ENCODE peak calls at places on chromosomes 11 and 22, in eight cellular contexts. One of them, this sample, is unnamed.

GRCh38 chr11:62858201-62858600 is 18.8 kb upstream of the WDR74 start:
- DNase-seq in AG10803: no peak
- DNase-seq in cardiac muscle cell: no peak
- DNase-seq in RWPE1: no peak
- DNase-seq in heart left ventricle: no peak
- DNase-seq in GM13977: no peak
- DNase-seq in WTC11: no peak
- DNase-seq in HCT116: no peak
- DNase-seq in this sample: no peak

GRCh38 chr22:49100764-49101163 is 726.9 kb downstream of the BRD1 start:
- DNase-seq in AG10803: no peak
- DNase-seq in GM13977: no peak
- DNase-seq in HCT116: no peak
- DNase-seq in RWPE1: no peak
- DNase-seq in cardiac muscle cell: no peak
- DNase-seq in WTC11: no peak
- DNase-seq in heart left ventricle: no peak
- DNase-seq in this sample: no peak

GRCh38 chr11:112185883-112186282 is 10.6 kb downstream of the BCO2 start:
- DNase-seq in heart left ventricle: no peak
- DNase-seq in RWPE1: no peak
- DNase-seq in HCT116: no peak
- DNase-seq in GM13977: no peak
- DNase-seq in AG10803: no peak
- DNase-seq in WTC11: no peak
- DNase-seq in cardiac muscle cell: no peak
- DNase-seq in this sample: no peak

GRCh38 chr22:23408321-23408720 is 171.8 kb downstream of the IGLL1 start:
- DNase-seq in RWPE1: no peak
- DNase-seq in WTC11: no peak
- DNase-seq in cardiac muscle cell: no peak
- DNase-seq in GM13977: no peak
- DNase-seq in heart left ventricle: no peak
- DNase-seq in HCT116: no peak
- DNase-seq in AG10803: no peak
- DNase-seq in this sample: no peak

GRCh38 chr11:70756756-70757155 is 358.4 kb downstream of the CTTN start:
- DNase-seq in HCT116: no peak
- DNase-seq in AG10803: no peak
- DNase-seq in RWPE1: no peak
- DNase-seq in cardiac muscle cell: no peak
- DNase-seq in heart left ventricle: no peak
- DNase-seq in GM13977: no peak
- DNase-seq in WTC11: no peak
- DNase-seq in this sample: no peak

GRCh38 chr11:70517996-70518907 is 119.9 kb downstream of the CTTN start:
- DNase-seq in heart left ventricle: no peak
- DNase-seq in AG10803: peak; percentile 85
- DNase-seq in WTC11: no peak
- DNase-seq in RWPE1: peak; percentile 36
- DNase-seq in cardiac muscle cell: no peak
- DNase-seq in GM13977: no peak
- DNase-seq in HCT116: no peak
- DNase-seq in this sample: no peak

GRCh38 chr11:107590460-107591097 is 368 bp upstream of the ELMOD1 start:
- DNase-seq in WTC11: peak; percentile 20
- DNase-seq in HCT116: no peak
- DNase-seq in RWPE1: no peak
- DNase-seq in cardiac muscle cell: no peak
- DNase-seq in AG10803: no peak
- DNase-seq in heart left ventricle: no peak
- DNase-seq in GM13977: peak; percentile 32
- DNase-seq in this sample: no peak

GRCh38 chr22:26496456-26496855 is 12.8 kb downstream of the SRRD start:
- DNase-seq in AG10803: no peak
- DNase-seq in WTC11: no peak
- DNase-seq in GM13977: no peak
- DNase-seq in cardiac muscle cell: no peak
- DNase-seq in RWPE1: no peak
- DNase-seq in HCT116: no peak
- DNase-seq in heart left ventricle: no peak
- DNase-seq in this sample: no peak

GRCh38 chr11:120471131-120471530 is 40.4 kb upstream of the GRIK4 start:
- DNase-seq in RWPE1: no peak
- DNase-seq in WTC11: no peak
- DNase-seq in cardiac muscle cell: no peak
- DNase-seq in heart left ventricle: no peak
- DNase-seq in GM13977: no peak
- DNase-seq in AG10803: peak; percentile 93
- DNase-seq in HCT116: no peak
- DNase-seq in this sample: no peak

GRCh38 chr11:73189315-73189714 is 28.8 kb upstream of the P2RY2 start:
- DNase-seq in RWPE1: no peak
- DNase-seq in GM13977: peak; percentile 52
- DNase-seq in AG10803: no peak
- DNase-seq in cardiac muscle cell: no peak
- DNase-seq in WTC11: no peak
- DNase-seq in HCT116: no peak
- DNase-seq in heart left ventricle: peak; percentile 55
- DNase-seq in this sample: no peak

GRCh38 chr11:35804446-35805040 is 139.3 kb upstream of the LDLRAD3 start:
- DNase-seq in heart left ventricle: no peak
- DNase-seq in RWPE1: no peak
- DNase-seq in HCT116: no peak
- DNase-seq in WTC11: no peak
- DNase-seq in AG10803: no peak
- DNase-seq in cardiac muscle cell: no peak
- DNase-seq in GM13977: no peak
- DNase-seq in this sample: no peak

DNA sequence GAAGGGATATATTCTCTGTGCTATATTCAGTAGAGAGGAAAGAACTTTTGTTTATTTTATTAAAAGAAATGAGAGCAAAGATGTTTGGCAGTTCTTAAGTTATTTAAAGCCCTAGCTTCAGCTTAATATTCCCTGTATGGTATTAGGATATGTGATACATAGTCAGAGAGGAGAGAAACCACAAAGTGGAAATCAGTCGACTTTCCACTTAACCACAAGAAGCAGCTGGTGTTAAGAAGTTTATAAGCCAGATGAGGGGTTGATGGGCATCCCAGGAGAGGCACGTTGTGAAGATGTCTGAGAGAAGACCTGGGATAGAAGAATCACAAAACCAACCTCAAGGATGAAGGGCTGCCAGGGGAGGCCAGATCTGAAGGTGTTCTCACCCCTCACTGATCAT is 23.3 kb upstream of the PHF21B start:
- DNase-seq in cardiac muscle cell: no peak
- DNase-seq in HCT116: no peak
- DNase-seq in WTC11: no peak
- DNase-seq in RWPE1: no peak
- DNase-seq in GM13977: no peak
- DNase-seq in AG10803: no peak
- DNase-seq in heart left ventricle: no peak
- DNase-seq in this sample: no peak
- TF ChIP-seq CTCF in cardiac muscle cell: no peak
- TF ChIP-seq CTCF in HCT116: no peak
- TF ChIP-seq CTCF in WTC11: no peak
- TF ChIP-seq CTCF in RWPE1: no peak
- TF ChIP-seq CTCF in GM13977: no peak
- TF ChIP-seq CTCF in AG10803: no peak
- TF ChIP-seq CTCF in heart left ventricle: no peak
- TF ChIP-seq CTCF in this sample: no peak

DNA sequence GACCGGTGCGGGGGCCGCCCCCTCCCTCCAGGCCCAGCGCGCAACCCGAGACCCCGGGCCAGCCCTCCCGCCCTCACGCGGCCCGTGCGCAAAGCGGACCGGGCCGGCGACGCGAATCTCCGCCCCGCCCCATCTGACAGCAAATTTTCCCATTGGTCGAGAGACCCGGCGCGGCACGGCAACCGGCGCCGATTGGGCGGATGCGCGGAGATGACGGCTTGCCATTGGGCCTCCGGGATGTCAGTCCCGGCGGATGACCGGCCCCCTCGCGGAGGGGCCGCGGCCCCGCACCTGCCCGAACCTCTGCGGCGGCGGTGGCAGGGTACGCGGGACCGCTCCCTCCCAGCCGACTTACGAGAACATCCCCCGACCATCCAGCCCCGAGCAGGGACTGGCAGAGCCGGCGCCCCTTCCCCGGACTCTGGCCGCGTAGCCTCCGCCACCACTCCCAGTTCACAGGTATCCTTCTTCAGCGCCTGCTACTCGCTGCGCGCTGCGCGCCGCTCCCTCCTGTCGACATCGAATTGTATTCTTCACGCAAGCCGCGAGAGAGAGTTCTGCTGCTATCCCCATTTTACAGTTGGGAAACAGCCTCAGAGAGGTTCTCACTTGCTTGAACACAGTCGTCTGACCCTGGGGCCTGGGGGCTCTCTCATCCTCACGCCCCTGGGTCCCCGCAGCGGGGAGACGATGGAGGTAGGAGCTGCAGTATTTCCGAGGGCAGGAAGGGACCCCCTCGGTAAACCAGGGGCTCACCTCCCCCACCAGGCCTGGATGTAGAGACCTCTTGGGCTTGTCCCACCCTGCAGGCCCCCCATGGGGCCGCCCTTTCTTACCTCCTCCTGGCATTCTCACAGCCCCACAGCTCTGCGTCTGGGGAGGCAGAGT is at the start of gene ARVCF:
- DNase-seq in AG10803: peak; percentile 88
- DNase-seq in GM13977: peak; percentile 99
- DNase-seq in heart left ventricle: peak; percentile 95
- DNase-seq in HCT116: peak; percentile 85
- DNase-seq in cardiac muscle cell: peak; percentile 93
- DNase-seq in RWPE1: peak; percentile 99
- DNase-seq in WTC11: peak; percentile 94
- DNase-seq in this sample: peak; percentile 90
- TF ChIP-seq CTCF in AG10803: no peak
- TF ChIP-seq CTCF in GM13977: no peak
- TF ChIP-seq CTCF in heart left ventricle: peak; percentile 21
- TF ChIP-seq CTCF in HCT116: no peak
- TF ChIP-seq CTCF in cardiac muscle cell: peak; percentile 10
- TF ChIP-seq CTCF in RWPE1: no peak
- TF ChIP-seq CTCF in WTC11: no peak
- TF ChIP-seq CTCF in this sample: no peak

GRCh38 chr11:3165152-3165705 is at the start of gene OSBPL5:
- DNase-seq in GM13977: no peak
- DNase-seq in HCT116: no peak
- DNase-seq in RWPE1: peak; percentile 55
- DNase-seq in heart left ventricle: peak; percentile 87
- DNase-seq in cardiac muscle cell: peak; percentile 79
- DNase-seq in AG10803: peak; percentile 69
- DNase-seq in WTC11: peak; percentile 38
- DNase-seq in this sample: peak; percentile 60

GRCh38 chr11:3166268-3167142 is 1.4 kb upstream of the OSBPL5 start:
- DNase-seq in AG10803: no peak
- DNase-seq in GM13977: no peak
- DNase-seq in WTC11: peak; percentile 16
- DNase-seq in HCT116: no peak
- DNase-seq in cardiac muscle cell: no peak
- DNase-seq in heart left ventricle: no peak
- DNase-seq in RWPE1: no peak
- DNase-seq in this sample: no peak

GRCh38 chr11:3169235-3169951 is 4.3 kb upstream of the OSBPL5 start:
- DNase-seq in GM13977: no peak
- DNase-seq in cardiac muscle cell: peak; percentile 18
- DNase-seq in heart left ventricle: peak; percentile 48
- DNase-seq in WTC11: peak; percentile 52
- DNase-seq in AG10803: peak; percentile 72
- DNase-seq in RWPE1: peak; percentile 31
- DNase-seq in HCT116: peak; percentile 21
- DNase-seq in this sample: no peak

GRCh38 chr11:3165916-3166267 is 782 bp upstream of the OSBPL5 start:
- DNase-seq in WTC11: peak; percentile 8
- DNase-seq in AG10803: no peak
- DNase-seq in heart left ventricle: no peak
- DNase-seq in GM13977: no peak
- DNase-seq in HCT116: no peak
- DNase-seq in RWPE1: no peak
- DNase-seq in cardiac muscle cell: peak; percentile 0
- DNase-seq in this sample: no peak

DNA sequence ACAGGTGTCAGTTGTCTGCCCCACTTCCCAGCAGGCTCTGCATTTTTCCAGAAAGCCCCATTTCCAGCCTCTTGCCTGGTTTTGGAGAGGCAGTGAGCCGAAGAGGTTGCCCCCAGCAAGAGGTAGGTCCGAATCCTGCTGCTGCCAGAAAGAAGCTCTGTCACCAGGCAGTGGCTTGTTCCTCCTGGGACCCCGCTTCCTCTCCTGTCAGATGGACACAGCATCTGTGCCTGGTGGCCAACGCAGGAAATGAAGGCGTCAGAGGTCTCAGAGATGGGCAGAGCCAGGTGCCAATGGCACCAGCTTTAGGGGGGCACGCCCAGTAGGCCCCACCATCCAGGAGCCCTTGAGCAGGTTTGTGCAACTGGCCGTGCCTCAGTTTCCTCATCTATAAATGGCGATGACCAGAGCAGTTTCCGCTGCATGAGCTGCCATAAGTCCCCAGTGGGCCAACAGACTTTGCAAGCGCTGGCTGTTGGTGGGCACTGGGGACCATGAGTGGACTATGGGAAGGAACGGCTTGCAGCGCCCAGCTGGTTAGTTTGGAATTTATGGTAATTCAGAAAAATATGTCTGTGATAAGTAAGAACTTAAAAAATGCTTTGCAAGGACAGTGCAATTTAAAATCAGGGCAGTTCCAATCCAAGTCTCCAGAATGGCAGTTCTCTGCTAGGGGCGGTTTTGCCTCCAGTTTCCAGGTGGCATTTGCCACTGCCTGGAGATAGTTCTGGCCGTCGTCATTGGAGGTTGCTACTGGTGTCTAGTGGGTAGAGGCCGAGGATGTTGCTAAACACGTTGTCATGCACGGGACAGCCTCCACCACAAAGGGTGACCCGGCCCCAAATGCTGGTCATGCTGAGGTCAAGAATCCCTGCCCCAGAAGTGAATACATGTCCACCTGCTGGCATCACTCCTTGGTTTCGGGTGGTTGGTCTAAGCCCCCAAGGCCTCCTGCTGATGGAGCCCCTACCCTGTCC is 2.3 kb upstream of the OSBPL5 start:
- DNase-seq in GM13977: no peak
- DNase-seq in AG10803: no peak
- DNase-seq in HCT116: no peak
- DNase-seq in cardiac muscle cell: peak; percentile 0
- DNase-seq in RWPE1: no peak
- DNase-seq in WTC11: no peak
- DNase-seq in heart left ventricle: no peak
- DNase-seq in this sample: no peak
- TF ChIP-seq CTCF in GM13977: no peak
- TF ChIP-seq CTCF in AG10803: peak; percentile 1
- TF ChIP-seq CTCF in HCT116: no peak
- TF ChIP-seq CTCF in cardiac muscle cell: no peak
- TF ChIP-seq CTCF in RWPE1: no peak
- TF ChIP-seq CTCF in WTC11: no peak
- TF ChIP-seq CTCF in heart left ventricle: no peak
- TF ChIP-seq CTCF in this sample: no peak

DNA sequence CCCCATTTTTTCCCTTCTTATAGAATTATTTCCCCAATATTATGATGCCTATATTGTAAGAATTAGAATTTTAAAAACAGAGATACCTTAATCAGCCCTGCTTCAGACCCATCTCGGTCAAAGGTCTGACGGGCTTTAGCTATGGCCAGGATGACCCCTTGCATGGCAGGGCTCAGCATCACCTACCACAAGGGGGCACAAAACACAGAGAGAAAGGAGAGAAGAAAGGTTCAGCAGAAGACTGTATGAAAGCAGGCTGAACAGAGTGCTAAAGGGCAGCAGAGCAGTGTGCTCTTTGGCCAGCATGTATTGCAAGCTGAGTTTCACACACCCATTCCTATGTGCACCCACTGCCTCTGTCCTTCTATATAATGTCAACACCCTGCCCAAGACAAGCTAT is 26.8 kb downstream of the CLDN25 start:
- DNase-seq in HCT116: peak; percentile 12
- DNase-seq in RWPE1: no peak
- DNase-seq in WTC11: peak; percentile 68
- DNase-seq in GM13977: no peak
- DNase-seq in heart left ventricle: no peak
- DNase-seq in AG10803: peak; percentile 4
- DNase-seq in cardiac muscle cell: peak; percentile 54
- DNase-seq in this sample: peak; percentile 65
- TF ChIP-seq CTCF in HCT116: peak; percentile 21
- TF ChIP-seq CTCF in RWPE1: peak; percentile 17
- TF ChIP-seq CTCF in WTC11: peak; percentile 35
- TF ChIP-seq CTCF in GM13977: peak; percentile 74
- TF ChIP-seq CTCF in heart left ventricle: peak; percentile 29
- TF ChIP-seq CTCF in AG10803: peak; percentile 39
- TF ChIP-seq CTCF in cardiac muscle cell: peak; percentile 56
- TF ChIP-seq CTCF in this sample: peak; percentile 44